ENCODE peak calls at places on chromosomes 7 and 10, in ten cellular contexts. M, N, L, F, U, A, C, K, X and W are unnamed samples.

GRCh38 chr10:69408318-69409175 is 8.2 kb downstream of the TACR2 start:
- DNase-seq in M (peak), N (peak), L (peak), F (peak), U (peak), A (peak), C (peak), K (peak), X (peak), W (peak)

GRCh38 chr10:75400163-75400768 is 1.3 kb downstream of the ZNF503 start:
- DNase-seq in M (no peak), N (no peak), L (peak), F (no peak), U (no peak), A (peak), C (no peak), K (peak), X (no peak), W (no peak)

GRCh38 chr7:537911-538634 is 18.4 kb upstream of the PDGFA start:
- DNase-seq in M (no peak), N (no peak), L (peak), F (peak), U (no peak), A (no peak), C (no peak), K (no peak), X (no peak), W (peak)

GRCh38 chr10:48526846-48527505 is 77.9 kb downstream of the ARHGAP22 start:
- DNase-seq in M (no peak), N (no peak), L (no peak), F (no peak), U (no peak), A (no peak), C (no peak), K (no peak), X (no peak), W (no peak)

GRCh38 chr10:114634607-114634974 is 23.5 kb downstream of the ABLIM1 start:
- DNase-seq in M (no peak), N (no peak), L (peak), F (peak), U (no peak), A (no peak), C (no peak), K (no peak), X (peak), W (peak)

GRCh38 chr7:152674860-152675760 is 831 bp downstream of the XRCC2 start:
- DNase-seq in M (no peak), N (no peak), L (no peak), F (peak), U (no peak), A (peak), C (no peak), K (no peak), X (no peak), W (peak)

GRCh38 chr7:69932034-69932628 is 333.9 kb downstream of the AUTS2 start:
- DNase-seq in M (no peak), N (no peak), L (peak), F (no peak), U (no peak), A (peak), C (no peak), K (peak), X (no peak), W (peak)

GRCh38 chr7:5428470-5429252 is 5.0 kb upstream of the TNRC18 start:
- DNase-seq in M (peak), N (no peak), L (peak), F (peak), U (no peak), A (peak), C (no peak), K (peak), X (peak), W (peak)

GRCh38 chr10:70558871-70559810 is 43.4 kb downstream of the PRF1 start:
- DNase-seq in M (no peak), N (peak), L (peak), F (peak), U (peak), A (no peak), C (peak), K (peak), X (peak), W (peak)

GRCh38 chr7:158935062-158935461 is 78.7 kb downstream of the DYNC2I1 start:
- DNase-seq in M (no peak), N (no peak), L (no peak), F (no peak), U (no peak), A (no peak), C (no peak), K (no peak), X (no peak), W (no peak)

GRCh38 chr7:46109447-46109846 is 188.4 kb upstream of the IGFBP3 start:
- DNase-seq in M (no peak), N (no peak), L (no peak), F (no peak), U (no peak), A (no peak), C (no peak), K (no peak), X (no peak), W (no peak)